ENCODE peak calls at places on chromosome 19, in five cellular contexts. O is SK-N-SH, P is HepG2, R is GM12878, J is HCT116. S is an unnamed sample. For H3K4me1, the result is how much of the 10 kb centered on the place peaks cover.

GRCh38 chr19:38168632-38169031 is 55.4 kb downstream of the DPF1 start:
- DNase-seq in O (no peak), P (no peak), R (no peak), J (no peak), S (no peak)

GRCh38 chr19:39409886-39410619 is 2.4 kb upstream of the PLEKHG2 start:
- DNase-seq in O (peak), P (peak), R (no peak), J (peak), S (peak)

GRCh38 chr19:34996978-34997640 is 3.0 kb upstream of the GRAMD1A start:
- DNase-seq in O (no peak), P (peak), R (no peak), J (no peak), S (no peak)

GRCh38 chr19:58476498-58477015 is 405 bp downstream of the ZNF446 start:
- DNase-seq in O (peak), P (peak), R (no peak), J (no peak), S (no peak)

GRCh38 chr19:49555600-49556411 is 24.6 kb downstream of the NOSIP start:
- DNase-seq in O (peak), P (no peak), R (no peak), J (peak), S (peak)

GRCh38 chr19:19526581-19527370 is 1.9 kb upstream of the YJEFN3 start:
- DNase-seq in O (no peak), P (no peak), R (no peak), J (no peak), S (no peak)

GRCh38 chr19:7857727-7858701 is 16.2 kb downstream of the PRR36 start:
- DNase-seq in O (no peak), P (no peak), R (no peak), J (no peak), S (no peak)

GRCh38 chr19:45182758-45183157 is 4.2 kb downstream of the BLOC1S3 start:
- DNase-seq in O (no peak), P (no peak), R (no peak), J (no peak), S (no peak)

GRCh38 chr19:2121416-2122051 is 24.8 kb downstream of the IZUMO4 start:
- DNase-seq in O (no peak), P (no peak), R (no peak), J (no peak), S (no peak)

GRCh38 chr19:1492474-1493006 is 1.6 kb downstream of the REEP6 start:
- DNase-seq in O (no peak), P (no peak), R (no peak), J (no peak), S (no peak)

GRCh38 chr19:35211545-35212230 is 16.9 kb downstream of the FAM187B start:
- DNase-seq in O (no peak), P (peak), R (no peak), J (no peak), S (no peak)

GRCh38 chr19:1324792-1325567 is 39.3 kb downstream of the EFNA2 start:
- DNase-seq in O (peak), P (peak), R (no peak), J (peak), S (no peak)

GRCh38 chr19:1651061-1651547 is 1.3 kb downstream of the TCF3 start:
- DNase-seq in O (peak), P (no peak), R (peak), J (no peak), S (no peak)

GRCh38 chr19:9885077-9885552 is 50.0 kb downstream of the PIN1 start:
- DNase-seq in O (peak), P (no peak), R (no peak), J (no peak), S (no peak)

GRCh38 chr19:41234512-41235208 is 15.6 kb downstream of the AXL start:
- DNase-seq in O (no peak), P (no peak), R (no peak), J (no peak), S (no peak)

GRCh38 chr19:876089-876488 is 16.6 kb downstream of the CFD start:
- DNase-seq in O (no peak), P (no peak), R (no peak), J (no peak), S (no peak)

GRCh38 chr19:29680447-29680846 is 15.2 kb downstream of the PLEKHF1 start:
- DNase-seq in O (no peak), P (no peak), R (no peak), J (no peak), S (no peak)
- H3K4me1 ChIP-seq in O (under half), P (under half), R (under half), J (under half), S (under half)

GRCh38 chr19:51253088-51253806 is 2.4 kb downstream of the SIGLECL1 start:
- DNase-seq in O (no peak), P (no peak), R (no peak), J (no peak), S (no peak)

GRCh38 chr19:51251453-51251790 is 542 bp downstream of the SIGLECL1 start:
- DNase-seq in O (no peak), P (no peak), R (no peak), J (no peak), S (no peak)

GRCh38 chr19:51246153-51246552 is 4.7 kb upstream of the SIGLECL1 start:
- DNase-seq in O (no peak), P (peak), R (no peak), J (no peak), S (no peak)

GRCh38 chr19:51247972-51248371 is 2.9 kb upstream of the SIGLECL1 start:
- DNase-seq in O (no peak), P (no peak), R (no peak), J (no peak), S (no peak)

GRCh38 chr19:51250786-51251452 is at the start of gene SIGLECL1:
- DNase-seq in O (no peak), P (no peak), R (no peak), J (no peak), S (no peak)
- TF ChIP-seq JUND in O (no peak), P (no peak), R (no peak), J (no peak), S (no peak)

DNA sequence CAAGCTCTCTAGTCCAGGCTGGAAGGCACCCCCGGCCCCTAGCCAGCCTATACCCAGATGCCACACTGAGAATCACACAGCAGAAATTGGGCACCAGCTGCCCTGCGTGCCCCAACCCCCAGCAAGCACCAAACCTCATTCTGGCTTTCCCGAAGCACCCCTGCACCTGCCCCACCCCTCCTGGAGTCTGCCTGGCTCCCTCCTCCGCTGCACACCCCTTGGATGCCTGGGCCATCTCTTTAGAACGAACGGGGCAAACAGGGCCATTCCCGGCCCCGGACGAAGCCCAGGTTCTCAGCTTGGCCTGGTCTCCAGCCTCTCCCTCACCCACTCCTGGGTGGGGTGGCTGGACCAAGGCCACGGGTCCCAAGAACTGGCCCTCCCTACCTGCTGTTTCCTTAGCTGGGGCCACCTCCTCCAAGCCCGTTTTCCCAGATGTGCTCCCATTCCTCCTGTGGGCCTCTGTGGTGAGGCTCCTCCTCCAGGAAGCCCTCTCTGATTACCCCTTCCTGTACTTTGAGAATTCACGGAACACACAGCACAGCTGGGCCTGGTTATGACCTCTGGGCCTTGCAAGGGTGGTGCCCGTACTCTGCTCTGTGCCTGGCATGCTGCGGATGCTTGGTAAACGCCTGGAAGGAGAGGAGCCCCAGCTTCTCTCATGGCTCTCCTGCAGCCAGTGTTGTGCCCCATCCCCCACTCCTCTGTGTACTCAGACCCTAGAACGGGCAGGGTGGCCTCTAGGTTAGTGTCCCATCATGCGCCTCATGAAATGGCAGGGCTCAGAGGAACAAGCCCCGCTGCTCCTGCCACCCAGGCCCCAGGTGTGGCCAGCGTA is 21.4 kb downstream of the CEBPG start:
- DNase-seq in O (peak), P (no peak), R (no peak), J (no peak), S (no peak)
- H3K4me1 ChIP-seq in O (under half), P (half or more), R (under half), J (under half), S (under half)

GRCh38 chr19:17855333-17856152 is 4.2 kb upstream of the RPL18A start:
- DNase-seq in O (peak), P (peak), R (peak), J (peak), S (peak)
- TF ChIP-seq JUND in O (no peak), P (no peak), R (no peak), J (no peak), S (no peak)

DNA sequence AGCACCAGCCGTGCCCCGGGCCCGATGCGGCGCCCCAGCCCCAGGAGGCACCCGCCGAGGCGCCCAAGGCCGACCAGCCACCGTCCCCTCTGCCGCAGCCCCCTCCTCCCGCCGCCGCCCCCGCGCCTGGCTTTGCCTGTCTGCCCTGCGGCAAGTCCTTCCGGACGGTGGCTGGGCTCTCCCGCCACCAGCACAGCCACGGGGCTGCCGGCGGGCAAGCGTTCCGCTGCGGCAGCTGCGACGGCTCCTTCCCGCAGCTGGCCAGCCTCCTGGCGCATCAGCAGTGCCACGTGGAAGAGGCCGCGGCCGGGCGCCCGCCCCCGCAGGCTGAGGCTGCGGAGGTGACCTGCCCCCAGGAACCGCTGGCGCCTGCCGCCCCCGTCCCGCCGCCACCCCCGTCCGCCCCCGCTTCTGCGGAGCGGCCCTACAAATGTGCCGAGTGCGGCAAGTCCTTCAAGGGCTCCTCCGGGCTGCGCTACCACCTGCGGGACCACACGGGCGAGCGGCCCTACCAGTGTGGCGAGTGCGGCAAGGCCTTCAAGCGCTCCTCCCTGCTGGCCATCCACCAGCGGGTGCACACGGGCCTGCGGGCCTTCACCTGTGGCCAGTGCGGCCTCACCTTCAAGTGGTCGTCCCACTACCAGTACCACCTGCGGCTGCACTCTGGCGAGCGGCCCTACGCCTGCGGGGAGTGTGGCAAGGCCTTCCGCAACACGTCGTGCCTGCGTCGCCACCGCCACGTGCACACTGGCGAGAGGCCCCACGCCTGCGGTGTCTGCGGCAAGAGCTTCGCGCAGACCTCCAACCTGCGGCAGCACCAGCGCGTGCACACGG is 2.6 kb upstream of the NAT14 start:
- DNase-seq in O (no peak), P (no peak), R (no peak), J (no peak), S (peak)
- H3K4me1 ChIP-seq in O (under half), P (under half), R (under half), J (under half), S (under half)

GRCh38 chr19:48365602-48366001 is 1.4 kb downstream of the SYNGR4 start:
- DNase-seq in O (no peak), P (no peak), R (no peak), J (no peak), S (no peak)
- TF ChIP-seq JUND in O (no peak), P (no peak), R (no peak), J (no peak), S (no peak)

DNA sequence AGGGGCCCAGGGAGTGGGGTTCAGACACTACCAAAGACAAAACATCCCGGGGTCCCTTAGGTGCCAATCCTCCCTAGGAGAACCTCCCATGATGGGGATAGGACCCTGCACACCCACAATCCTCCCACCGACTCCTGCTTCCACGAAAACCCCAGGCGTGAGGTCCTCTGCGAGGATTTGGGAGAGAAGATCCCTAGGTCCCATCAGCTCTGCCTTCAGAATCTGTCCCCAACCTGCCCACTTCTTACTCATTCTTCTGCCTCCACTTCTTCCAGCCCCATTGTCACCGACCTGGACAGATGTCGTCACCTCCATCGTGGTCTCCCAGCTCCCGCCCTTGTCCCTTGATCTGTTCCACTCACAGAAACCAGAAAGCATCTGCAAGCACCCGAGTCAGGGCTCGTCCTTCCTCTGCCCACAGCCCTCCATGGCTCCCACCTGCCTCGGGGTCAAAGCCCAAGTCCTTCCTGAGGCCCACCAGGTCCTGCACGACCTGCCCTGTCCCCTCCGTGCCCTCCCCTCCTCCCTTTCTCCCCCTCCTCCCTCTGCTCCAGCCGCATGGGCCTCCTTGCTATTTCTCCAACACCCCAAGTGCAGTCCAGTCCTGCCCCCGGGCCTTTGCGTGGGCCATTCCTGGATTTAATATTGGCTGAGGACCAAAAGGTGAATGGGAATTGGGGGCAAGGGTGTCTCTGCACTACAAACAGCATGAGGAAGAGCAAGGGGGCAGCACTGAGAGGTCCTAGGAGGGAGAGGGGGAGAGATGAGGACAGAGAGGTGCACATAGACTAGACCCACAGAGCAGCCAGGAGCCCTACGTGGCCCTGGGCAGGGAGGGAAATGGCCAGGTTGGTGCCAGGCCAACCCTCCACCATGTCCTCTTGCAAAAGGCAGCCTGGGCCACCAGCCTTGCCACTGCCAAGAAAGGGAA is 51.3 kb downstream of the PTPRS start:
- DNase-seq in O (peak), P (no peak), R (no peak), J (no peak), S (no peak)
- H3K4me1 ChIP-seq in O (under half), P (half or more), R (under half), J (under half), S (under half)

GRCh38 chr19:14735915-14736314 is 42.4 kb downstream of the ADGRE2 start:
- DNase-seq in O (no peak), P (no peak), R (no peak), J (no peak), S (no peak)

GRCh38 chr19:14731200-14731599 is 41.4 kb downstream of the ZNF333 start:
- DNase-seq in O (no peak), P (peak), R (no peak), J (peak), S (no peak)

GRCh38 chr19:14728595-14728994 is 38.7 kb downstream of the ZNF333 start:
- DNase-seq in O (no peak), P (no peak), R (no peak), J (no peak), S (no peak)

GRCh38 chr19:14732510-14732909 is 42.7 kb downstream of the ZNF333 start:
- DNase-seq in O (no peak), P (no peak), R (no peak), J (no peak), S (no peak)

GRCh38 chr19:14733574-14733973 is 43.7 kb downstream of the ZNF333 start:
- DNase-seq in O (no peak), P (no peak), R (no peak), J (no peak), S (no peak)
- TF ChIP-seq JUND in O (no peak), P (no peak), R (no peak), J (no peak), S (no peak)

S was measured in H1.